ENCODE peak calls at places on chromosomes 1 and 21, in five cellular contexts. N is activated CD4-positive, CD25-positive, alpha-beta regulatory T cell treated with anti-CD3 and anti-CD28 coated beads, Interleukin-2, amount 50 U/mL, for 72 hours; K is mammary epithelial cell; B is esophagus squamous epithelium; Z is fibroblast of lung. C is an unnamed sample.

GRCh38 chr21:28337319-28337718 is 655.4 kb downstream of the LTN1 start:
- DNase-seq in B (no peak), K (peak), Z (peak), N (no peak), C (no peak)

GRCh38 chr1:8791819-8792218 is 25.6 kb downstream of the RERE start:
- DNase-seq in B (no peak), N (no peak), Z (no peak), K (no peak), C (no peak)

GRCh38 chr1:214124915-214125314 is 137.1 kb downstream of the PROX1 start:
- DNase-seq in B (no peak), K (no peak), Z (no peak), N (no peak), C (no peak)

GRCh38 chr1:20037877-20038276 is 32.1 kb upstream of the PLA2G5 start:
- DNase-seq in K (peak), Z (no peak), N (no peak), B (no peak), C (no peak)

GRCh38 chr1:176196728-176197127 is 10.4 kb downstream of the COP1 start:
- DNase-seq in Z (no peak), B (no peak), K (no peak), N (no peak), C (no peak)

GRCh38 chr1:47686731-47687617 is 249.1 kb downstream of the FOXD2 start:
- DNase-seq in B (no peak), Z (no peak), N (no peak), K (no peak), C (no peak)

GRCh38 chr1:240310226-240310925 is 218.7 kb downstream of the FMN2 start:
- DNase-seq in Z (peak), K (no peak), N (no peak), B (no peak), C (no peak)

GRCh38 chr1:188295157-188295556 is 1466.4 kb downstream of the PLA2G4A start:
- DNase-seq in Z (no peak), K (no peak), N (no peak), B (no peak), C (no peak)

GRCh38 chr1:183730107-183730724 is 74.7 kb upstream of the RGL1 start:
- DNase-seq in N (no peak), K (no peak), B (no peak), Z (no peak), C (no peak)

GRCh38 chr1:17802164-17802563 is 47.0 kb downstream of the ACTL8 start:
- DNase-seq in K (no peak), N (no peak), B (no peak), Z (peak), C (no peak)

GRCh38 chr1:237562247-237562823 is 328.4 kb downstream of the ZP4 start:
- DNase-seq in N (no peak), B (no peak), Z (peak), K (peak), C (no peak)

GRCh38 chr1:154744352-154744751 is 125.7 kb downstream of the KCNN3 start:
- DNase-seq in N (no peak), B (no peak), K (no peak), Z (no peak), C (no peak)

GRCh38 chr1:21294266-21295058 is 4.2 kb upstream of the ECE1 start:
- DNase-seq in Z (no peak), B (no peak), N (peak), K (peak), C (peak)

GRCh38 chr21:32587112-32587511 is 1.8 kb upstream of the TCP10L start:
- DNase-seq in B (no peak), N (no peak), Z (no peak), K (no peak), C (no peak)

GRCh38 chr1:150017206-150017750 is 6.8 kb upstream of the OTUD7B start:
- DNase-seq in Z (no peak), N (no peak), B (no peak), K (peak), C (no peak)

GRCh38 chr1:14987829-14988603 is 165.5 kb upstream of the TMEM51 start:
- DNase-seq in K (no peak), N (no peak), B (no peak), Z (no peak), C (no peak)

GRCh38 chr1:230031131-230031530 is 35.9 kb upstream of the GALNT2 start:
- DNase-seq in B (no peak), Z (no peak), K (peak), N (no peak), C (peak)

GRCh38 chr21:35649186-35649585 is 411.1 kb downstream of the SETD4 start:
- DNase-seq in K (peak), Z (peak), N (no peak), B (no peak), C (no peak)

GRCh38 chr1:12158362-12159092 is 8.3 kb upstream of the TNFRSF1B start:
- DNase-seq in Z (no peak), N (no peak), K (no peak), B (no peak), C (no peak)

GRCh38 chr1:207856276-207857023 is 54.5 kb downstream of the CD34 start:
- DNase-seq in K (no peak), N (no peak), B (no peak), Z (no peak), C (no peak)

GRCh38 chr1:167066333-167067122 is 23.6 kb downstream of the GPA33 start:
- DNase-seq in Z (peak), B (no peak), K (peak), N (peak), C (peak)

GRCh38 chr21:28770867-28771661 is 221.6 kb downstream of the LTN1 start:
- DNase-seq in K (no peak), N (no peak), B (no peak), Z (peak), C (no peak)

GRCh38 chr21:16587671-16588379 is 858.0 kb downstream of the USP25 start:
- DNase-seq in Z (peak), K (peak), B (no peak), N (no peak), C (no peak)

GRCh38 chr21:42002421-42002958 is 7.7 kb downstream of the ZBTB21 start:
- DNase-seq in K (peak), B (no peak), Z (peak), N (peak), C (no peak)

GRCh38 chr1:114609826-114610225 is 28.4 kb upstream of the BCAS2 start:
- DNase-seq in N (no peak), B (no peak), Z (no peak), K (peak), C (no peak)

GRCh38 chr1:210373878-210374599 is 45.3 kb downstream of the HHAT start:
- DNase-seq in B (no peak), Z (peak), K (peak), N (peak), C (peak)